ENCODE peak calls at places on chromosomes 12 and 14, in four cellular contexts. C, E, S and I are unnamed samples.

GRCh38 chr12:3885179-3886094 is 12.2 kb upstream of the PARP11 start:
- DNase-seq in C (peak), S (peak), E (peak), I (peak)

GRCh38 chr12:63882844-63883243 is 38.3 kb downstream of the SRGAP1 start:
- DNase-seq in C (no peak), S (no peak), E (no peak), I (no peak)

GRCh38 chr14:54410215-54410614 is 13.4 kb downstream of the CDKN3 start:
- DNase-seq in C (no peak), S (no peak), E (no peak), I (no peak)

GRCh38 chr14:80850197-80850814 is 91.2 kb downstream of the CEP128 start:
- DNase-seq in C (peak), S (peak), E (no peak), I (peak)

GRCh38 chr12:120598674-120599463 is 17.7 kb upstream of the POP5 start:
- DNase-seq in S (peak), E (peak), C (peak), I (no peak)

GRCh38 chr12:9750276-9751203 is 10.2 kb downstream of the CD69 start:
- DNase-seq in S (peak), C (peak), E (peak), I (peak)

GRCh38 chr12:118013283-118013682 is 3.2 kb upstream of the RFC5 start:
- DNase-seq in C (no peak), E (no peak), S (peak), I (no peak)

GRCh38 chr14:71322660-71323250 is 415.5 kb downstream of the PCNX1 start:
- DNase-seq in E (peak), S (peak), C (peak), I (peak)

GRCh38 chr12:111216387-111217159 is 152.3 kb downstream of the PHETA1 start:
- DNase-seq in S (no peak), C (no peak), E (no peak), I (no peak)

GRCh38 chr12:95608252-95609033 is 57.2 kb upstream of the USP44 start:
- DNase-seq in C (peak), S (peak), E (peak), I (no peak)

GRCh38 chr12:129106772-129107171 is 253.5 kb downstream of the GLT1D1 start:
- DNase-seq in E (no peak), C (no peak), S (no peak), I (no peak)

GRCh38 chr14:55699131-55700057 is 119.4 kb downstream of the KTN1 start:
- DNase-seq in S (peak), C (peak), E (peak), I (no peak)

GRCh38 chr14:104689620-104690265 is 325 bp downstream of the INF2 start:
- DNase-seq in S (no peak), E (no peak), C (no peak), I (no peak)

GRCh38 chr12:52225752-52226151 is 7.3 kb upstream of the KRT7 start:
- DNase-seq in S (no peak), E (no peak), C (no peak), I (no peak)

GRCh38 chr14:100078997-100079561 is 13.9 kb downstream of the EVL start:
- DNase-seq in S (peak), E (peak), C (peak), I (peak)

GRCh38 chr14:104282332-104283196 is 144.2 kb downstream of the KIF26A start:
- DNase-seq in E (no peak), S (no peak), C (no peak), I (no peak)

GRCh38 chr14:103753809-103754208 is 38.2 kb downstream of the ZFYVE21 start:
- DNase-seq in C (no peak), E (no peak), S (no peak), I (no peak)

GRCh38 chr12:13101854-13102375 is 1.6 kb downstream of the GSG1 start:
- DNase-seq in E (peak), S (no peak), C (peak), I (no peak)

GRCh38 chr12:64745259-64745807 is 13.9 kb downstream of the GNS start:
- DNase-seq in S (no peak), E (no peak), C (no peak), I (no peak)

GRCh38 chr12:68780731-68781130 is 27.2 kb upstream of the MDM2 start:
- DNase-seq in E (peak), S (no peak), C (no peak), I (no peak)

GRCh38 chr12:12590961-12591360 is 20.7 kb upstream of the CREBL2 start:
- DNase-seq in S (no peak), C (no peak), E (no peak), I (no peak)

GRCh38 chr12:32298917-32299316 is 100.4 kb upstream of the FGD4 start:
- DNase-seq in C (peak), S (peak), E (no peak), I (no peak)

GRCh38 chr14:105317546-105317945 is 3.0 kb downstream of the PACS2 start:
- DNase-seq in S (peak), E (no peak), C (peak), I (no peak)

GRCh38 chr12:63132201-63132600 is 18.8 kb downstream of the AVPR1A start:
- DNase-seq in E (no peak), S (no peak), C (peak), I (no peak)

GRCh38 chr12:88955541-88955940 is 375.3 kb upstream of the KITLG start:
- DNase-seq in C (no peak), E (no peak), S (no peak), I (no peak)

GRCh38 chr12:31756977-31757420 is 28.2 kb upstream of the AMN1 start:
- DNase-seq in S (peak), C (peak), E (no peak), I (no peak)

GRCh38 chr12:58372298-58372697 is 430.9 kb downstream of the ATP23 start:
- DNase-seq in S (no peak), C (no peak), E (no peak), I (peak)

GRCh38 chr12:47705239-47705570 is 625 bp downstream of the RPAP3 start:
- DNase-seq in C (no peak), E (no peak), S (no peak), I (no peak)

DNA sequence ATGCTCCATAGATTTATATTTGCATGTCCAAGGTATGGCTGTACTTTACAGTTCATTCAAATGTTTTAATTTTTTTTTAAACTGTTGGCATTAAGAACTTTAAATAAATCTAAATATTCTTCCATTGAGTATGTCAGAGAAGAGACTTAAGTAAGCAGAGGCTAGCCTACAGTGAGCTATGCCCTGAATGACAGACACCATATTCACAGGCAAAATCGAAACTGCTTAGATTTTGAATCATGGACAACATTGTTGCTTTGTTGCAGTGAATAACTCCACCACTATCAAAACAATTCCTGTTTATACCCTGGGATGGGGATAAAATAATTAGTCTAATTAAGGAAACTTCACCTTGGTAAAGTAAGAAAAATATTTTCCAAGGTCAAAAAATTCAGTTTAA is 168.5 kb downstream of the EPS8 start:
- DNase-seq in E (no peak), S (no peak), C (no peak), I (no peak)
- TF ChIP-seq CTCF in E (no peak), S (no peak), C (no peak), I (no peak)

GRCh38 chr14:34331728-34332623 is 130.1 kb downstream of the SPTSSA start:
- DNase-seq in E (peak), C (peak), S (peak), I (peak)
- TF ChIP-seq CTCF in E (peak), C (peak), S (peak), I (peak)

GRCh38 chr12:56086608-56087007 is 6.6 kb downstream of the ERBB3 start:
- DNase-seq in E (no peak), C (no peak), S (no peak), I (no peak)

GRCh38 chr12:56087220-56087619 is 7.3 kb downstream of the ERBB3 start:
- DNase-seq in C (no peak), E (no peak), S (peak), I (no peak)

GRCh38 chr12:56086096-56086495 is 6.1 kb downstream of the ERBB3 start:
- DNase-seq in C (no peak), E (no peak), S (no peak), I (no peak)

GRCh38 chr12:56082967-56083366 is 3.0 kb downstream of the ERBB3 start:
- DNase-seq in E (no peak), C (no peak), S (no peak), I (no peak)

DNA sequence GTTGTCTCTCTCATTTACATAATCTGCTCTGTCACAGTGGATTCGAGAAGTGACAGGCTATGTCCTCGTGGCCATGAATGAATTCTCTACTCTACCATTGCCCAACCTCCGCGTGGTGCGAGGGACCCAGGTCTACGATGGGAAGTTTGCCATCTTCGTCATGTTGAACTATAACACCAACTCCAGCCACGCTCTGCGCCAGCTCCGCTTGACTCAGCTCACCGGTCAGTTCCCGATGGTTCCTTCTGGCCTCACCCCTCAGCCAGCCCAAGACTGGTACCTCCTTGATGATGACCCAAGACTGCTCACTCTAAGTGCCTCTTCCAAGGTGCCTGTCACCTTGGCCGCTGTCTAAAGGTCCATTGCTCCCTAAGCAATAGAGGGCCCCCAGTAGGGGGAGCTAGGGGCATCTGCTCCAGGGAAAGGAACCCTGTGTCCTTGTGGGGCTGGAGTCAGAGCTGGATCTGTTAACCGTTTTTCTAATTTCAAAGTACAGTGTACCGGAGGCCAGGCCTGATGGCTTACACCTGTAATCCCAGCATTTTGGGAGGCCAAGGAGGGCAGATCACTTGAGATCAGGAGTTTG is 5.1 kb downstream of the ERBB3 start:
- DNase-seq in S (no peak), E (no peak), C (peak), I (no peak)
- TF ChIP-seq CTCF in S (peak), E (peak), C (peak), I (peak)

DNA sequence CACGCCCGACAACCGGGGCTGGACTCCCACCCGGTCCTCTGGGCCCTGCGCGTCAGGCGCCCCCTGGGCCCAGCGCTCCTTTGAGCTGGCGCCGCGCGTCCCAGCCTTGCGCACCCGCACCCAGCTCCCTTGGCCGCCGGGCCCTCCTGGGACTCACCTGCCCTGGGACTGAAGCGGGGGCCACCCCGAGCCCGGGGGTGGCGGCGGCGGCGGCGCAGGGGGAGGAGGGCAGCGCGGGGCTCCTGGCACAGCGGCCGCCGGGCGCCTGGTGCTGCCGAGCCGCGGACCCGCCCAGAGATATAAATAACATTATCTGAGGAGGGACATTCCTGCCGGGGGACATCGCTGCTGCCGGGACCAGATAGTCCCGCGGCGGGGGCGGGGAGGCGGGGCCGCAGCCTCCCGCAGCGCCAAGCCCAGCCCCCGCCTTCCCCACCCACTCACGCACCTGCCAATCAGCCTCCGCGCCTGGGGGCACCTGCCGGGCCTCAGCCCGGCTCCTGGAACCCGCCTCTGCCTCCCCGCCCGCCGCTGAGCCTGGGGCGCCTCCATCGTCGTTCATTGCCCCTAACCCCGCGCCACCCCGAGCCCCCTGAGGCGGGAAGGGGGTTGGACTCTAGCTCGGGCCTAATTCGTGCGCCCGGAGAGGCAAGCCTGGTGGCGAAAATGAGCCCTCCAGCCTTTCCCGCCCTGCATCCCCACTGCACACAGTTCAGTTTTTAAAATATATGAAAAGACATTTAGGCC is at the start of gene SPTB:
- DNase-seq in S (no peak), C (no peak), E (no peak), I (peak)
- TF ChIP-seq CTCF in S (no peak), C (no peak), E (no peak), I (no peak)

DNA sequence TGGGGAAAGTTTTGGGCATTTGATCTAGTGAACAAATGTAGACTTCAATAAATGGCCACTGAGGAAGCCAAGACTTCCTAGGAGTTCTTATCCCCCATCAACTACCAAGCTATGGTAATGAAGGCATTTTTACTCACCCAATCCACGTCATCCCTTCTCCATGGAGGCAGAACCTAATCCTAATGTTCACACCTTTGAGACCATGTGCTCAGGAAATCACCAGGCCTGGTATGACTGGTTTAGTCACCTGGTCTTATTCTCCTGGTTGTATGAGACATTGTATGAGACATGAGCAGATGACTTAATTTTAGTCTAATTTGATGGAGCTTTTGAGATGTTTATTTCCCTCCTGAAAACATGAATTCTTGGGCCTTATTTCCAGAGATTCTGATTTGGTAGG is 88.6 kb downstream of the PAX9 start:
- DNase-seq in S (no peak), C (no peak), E (no peak), I (no peak)
- TF ChIP-seq CTCF in S (no peak), C (no peak), E (no peak), I (no peak)

GRCh38 chr14:93375673-93376156 is 28.7 kb downstream of the COX8C start:
- DNase-seq in E (no peak), S (no peak), C (no peak), I (peak)
- TF ChIP-seq CTCF in E (no peak), S (no peak), C (no peak), I (no peak)